ENCODE peak calls at places on chromosomes 16 and 17, in four cellular contexts. I is SK-N-SH, E is heart left ventricle, S is A549. D is an unnamed sample.

GRCh38 chr17:69593716-69594115 is 179.2 kb downstream of the MAP2K6 start:
- DNase-seq in I (no peak), E (no peak), S (no peak), D (no peak)

GRCh38 chr17:13086142-13086769 is 68.4 kb upstream of the ELAC2 start:
- DNase-seq in I (no peak), E (no peak), S (no peak), D (no peak)

GRCh38 chr17:67281053-67281452 is 36.1 kb upstream of the HELZ start:
- DNase-seq in I (no peak), E (no peak), S (no peak), D (no peak)

GRCh38 chr17:17915183-17915582 is 57.0 kb downstream of the TOM1L2 start:
- DNase-seq in I (no peak), E (no peak), S (no peak), D (no peak)

GRCh38 chr16:9820481-9821246 is 361.6 kb downstream of the GRIN2A start:
- DNase-seq in I (no peak), E (no peak), S (no peak), D (no peak)

GRCh38 chr16:10828851-10829331 is 10.3 kb upstream of the TVP23A start:
- DNase-seq in I (peak), E (peak), S (no peak), D (no peak)

GRCh38 chr17:50468120-50469004 is at the start of gene CHAD:
- DNase-seq in I (peak), E (no peak), S (no peak), D (no peak)

GRCh38 chr17:76370261-76370993 is 14.0 kb upstream of the SPHK1 start:
- DNase-seq in I (peak), E (peak), S (peak), D (no peak)

GRCh38 chr17:33667052-33667509 is 374.0 kb upstream of the ASIC2 start:
- DNase-seq in I (no peak), E (no peak), S (peak), D (no peak)

GRCh38 chr16:30941600-30942420 is 7.1 kb upstream of the ORAI3 start:
- DNase-seq in I (peak), E (peak), S (peak), D (peak)

GRCh38 chr16:67555795-67556212 is 6.5 kb upstream of the CTCF start:
- DNase-seq in I (no peak), E (no peak), S (no peak), D (no peak)

GRCh38 chr17:37259030-37259735 is 116.6 kb upstream of the C17orf78 start:
- DNase-seq in I (no peak), E (no peak), S (no peak), D (no peak)

GRCh38 chr17:63986842-63987615 is 11.1 kb upstream of the PRR29 start:
- DNase-seq in I (no peak), E (peak), S (no peak), D (no peak)

GRCh38 chr17:2925011-2925410 is 128.8 kb downstream of the RAP1GAP2 start:
- DNase-seq in I (no peak), E (no peak), S (no peak), D (no peak)

GRCh38 chr16:54143934-54144333 is 142.7 kb downstream of the IRX3 start:
- DNase-seq in I (no peak), E (no peak), S (no peak), D (no peak)

GRCh38 chr17:19978206-19978802 is 676 bp upstream of the AKAP10 start:
- DNase-seq in I (no peak), E (no peak), S (no peak), D (no peak)

GRCh38 chr16:67254809-67255552 is 6.2 kb downstream of the SLC9A5 start:
- DNase-seq in I (no peak), E (no peak), S (no peak), D (no peak)

GRCh38 chr17:36928450-36929125 is 8.7 kb upstream of the LHX1 start:
- DNase-seq in I (no peak), E (peak), S (no peak), D (no peak)

GRCh38 chr17:8825802-8826201 is 26.6 kb upstream of the MFSD6L start:
- DNase-seq in I (no peak), E (no peak), S (no peak), D (no peak)

GRCh38 chr16:24800586-24800985 is 45.2 kb upstream of the SLC5A11 start:
- DNase-seq in I (no peak), E (no peak), S (peak), D (peak)

GRCh38 chr16:68332411-68333121 is 21.7 kb downstream of the PRMT7 start:
- DNase-seq in I (peak), E (no peak), S (no peak), D (no peak)

GRCh38 chr16:58792188-58792587 is 58.1 kb upstream of the GOT2 start:
- DNase-seq in I (no peak), E (no peak), S (no peak), D (no peak)

GRCh38 chr17:42388381-42389134 is at the start of gene STAT3:
- DNase-seq in I (peak), E (peak), S (peak), D (peak)
- H3K27ac ChIP-seq in I (peak), E (peak), S (peak), D (peak)

GRCh38 chr16:28867241-28867640 is 3.6 kb downstream of the SH2B1 start:
- DNase-seq in I (no peak), E (no peak), S (no peak), D (no peak)
- H3K27ac ChIP-seq in I (no peak), E (no peak), S (no peak), D (no peak)

GRCh38 chr16:4270595-4270994 is 2.2 kb downstream of the TFAP4 start:
- DNase-seq in I (no peak), E (no peak), S (no peak), D (no peak)
- H3K27ac ChIP-seq in I (no peak), E (no peak), S (peak), D (peak)

GRCh38 chr16:87846705-87847466 is 22.4 kb downstream of the SLC7A5 start:
- DNase-seq in I (no peak), E (no peak), S (no peak), D (no peak)
- H3K27ac ChIP-seq in I (no peak), E (no peak), S (peak), D (no peak)

GRCh38 chr16:84139628-84140258 is 5.2 kb downstream of the HSDL1 start:
- DNase-seq in I (no peak), E (no peak), S (no peak), D (no peak)

GRCh38 chr16:84137287-84137686 is 7.7 kb downstream of the HSDL1 start:
- DNase-seq in I (no peak), E (no peak), S (no peak), D (no peak)

GRCh38 chr16:84138500-84138823 is 6.5 kb downstream of the HSDL1 start:
- DNase-seq in I (no peak), E (no peak), S (no peak), D (no peak)

GRCh38 chr16:84137769-84138357 is 7.1 kb downstream of the HSDL1 start:
- DNase-seq in I (no peak), E (no peak), S (no peak), D (no peak)

GRCh38 chr16:84138824-84139627 is 6.0 kb downstream of the HSDL1 start:
- DNase-seq in I (no peak), E (no peak), S (no peak), D (no peak)
- H3K27ac ChIP-seq in I (no peak), E (peak), S (no peak), D (peak)

DNA sequence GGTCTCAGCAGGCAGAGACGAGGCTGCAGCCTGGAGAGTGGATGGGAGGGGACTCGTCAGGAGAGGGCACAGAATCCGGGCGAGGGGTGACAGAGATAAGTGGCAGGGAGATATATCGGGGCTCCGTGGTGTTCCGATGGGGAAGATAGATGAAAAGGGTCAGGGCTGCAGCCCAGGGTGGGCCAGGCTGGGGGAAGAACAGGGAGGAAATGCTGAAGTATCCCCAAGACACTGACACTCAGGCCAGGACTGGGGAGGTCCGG is 2.1 kb downstream of the LGALS3BP start:
- DNase-seq in I (no peak), E (no peak), S (no peak), D (no peak)
- H3K27ac ChIP-seq in I (no peak), E (peak), S (peak), D (no peak)

DNA sequence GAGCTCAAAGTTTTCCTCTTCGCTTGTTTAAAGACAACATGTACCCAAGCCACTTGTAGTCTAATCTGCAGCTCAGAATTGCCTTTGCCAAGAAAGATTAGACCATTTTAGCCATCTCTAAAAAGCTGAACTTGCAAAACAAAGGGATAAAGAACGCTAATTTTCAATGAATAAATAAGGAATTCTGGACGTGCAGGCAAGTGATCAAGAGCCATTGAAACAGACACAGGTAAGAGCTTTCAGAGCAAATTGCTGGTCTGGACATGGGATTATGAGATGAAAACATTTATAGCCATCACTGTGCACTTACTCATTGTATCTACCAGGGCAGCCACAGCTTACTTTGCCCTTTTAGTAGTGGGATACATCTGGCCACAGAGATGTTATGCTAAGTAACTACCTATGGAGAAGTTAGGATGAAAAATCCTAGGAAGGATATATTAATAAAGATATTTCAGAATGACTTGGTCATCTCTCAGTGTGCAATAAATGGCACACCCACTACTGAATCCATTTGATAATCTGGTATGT is 44.4 kb downstream of the RND2 start:
- DNase-seq in I (no peak), E (no peak), S (no peak), D (no peak)
- H3K27ac ChIP-seq in I (no peak), E (no peak), S (peak), D (no peak)

DNA sequence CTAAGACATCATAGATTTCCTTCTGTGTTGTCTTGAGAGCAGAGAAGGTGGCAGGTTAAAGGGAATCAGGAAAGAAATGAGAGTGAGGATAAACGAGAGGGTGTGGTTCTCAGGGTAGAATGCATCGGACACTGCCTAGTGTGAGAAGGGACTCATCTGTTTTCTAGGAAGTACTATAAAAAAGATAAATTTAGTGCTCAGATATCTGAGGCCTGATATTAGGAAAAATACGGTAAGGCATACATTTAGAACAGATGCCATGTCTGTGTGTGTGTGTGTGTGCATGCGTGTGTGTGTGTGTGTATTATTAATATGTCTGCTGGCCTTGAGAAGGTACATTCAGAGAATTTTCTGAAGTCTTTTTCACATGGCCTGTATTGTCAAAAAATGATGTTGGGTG is 414.9 kb downstream of the MAF start:
- DNase-seq in I (no peak), E (no peak), S (no peak), D (no peak)
- H3K27ac ChIP-seq in I (no peak), E (no peak), S (no peak), D (no peak)

GRCh38 chr16:72789465-72789864 is 258.5 kb downstream of the ZFHX3 start:
- DNase-seq in I (no peak), E (no peak), S (no peak), D (no peak)
- H3K27ac ChIP-seq in I (no peak), E (no peak), S (no peak), D (no peak)

GRCh38 chr16:55508941-55509920 is at the start of gene LPCAT2:
- DNase-seq in I (peak), E (peak), S (peak), D (peak)

GRCh38 chr16:55513616-55514015 is 4.7 kb downstream of the LPCAT2 start:
- DNase-seq in I (no peak), E (no peak), S (no peak), D (no peak)

GRCh38 chr16:55515110-55515509 is 6.2 kb downstream of the LPCAT2 start:
- DNase-seq in I (no peak), E (no peak), S (no peak), D (no peak)

GRCh38 chr16:55510185-55510805 is 1.4 kb downstream of the LPCAT2 start:
- DNase-seq in I (no peak), E (no peak), S (no peak), D (no peak)

GRCh38 chr16:55512941-55513340 is 4.1 kb downstream of the LPCAT2 start:
- DNase-seq in I (no peak), E (no peak), S (no peak), D (no peak)
- H3K27ac ChIP-seq in I (no peak), E (no peak), S (no peak), D (no peak)

D was measured in WERI-Rb-1.